ENCODE peak calls at places on chromosomes 6 and 20, in eight cellular contexts. One of them, this sample, is unnamed.
A peak's percentile ranks its signal among the peaks of the same experiment; 100 is the strongest.

GRCh38 chr6:35426074-35426473 is 26.1 kb upstream of the FANCE start:
- DNase-seq in upper lobe of left lung: peak; percentile 29
- DNase-seq in ovary: no peak
- DNase-seq in NB4: peak; percentile 65
- DNase-seq in A549: no peak
- DNase-seq in breast epithelium: no peak
- DNase-seq in gastrocnemius medialis: peak; percentile 25
- DNase-seq in HCT116: no peak
- DNase-seq in this sample: no peak

GRCh38 chr20:1427457-1428054 is 34.7 kb upstream of the FKBP1A start:
- DNase-seq in upper lobe of left lung: no peak
- DNase-seq in ovary: no peak
- DNase-seq in NB4: peak; percentile 31
- DNase-seq in A549: no peak
- DNase-seq in breast epithelium: no peak
- DNase-seq in gastrocnemius medialis: no peak
- DNase-seq in HCT116: no peak
- DNase-seq in this sample: no peak

GRCh38 chr6:18269717-18270116 is 5.4 kb upstream of the DEK start:
- DNase-seq in upper lobe of left lung: no peak
- DNase-seq in ovary: no peak
- DNase-seq in NB4: no peak
- DNase-seq in A549: no peak
- DNase-seq in breast epithelium: no peak
- DNase-seq in gastrocnemius medialis: no peak
- DNase-seq in HCT116: no peak
- DNase-seq in this sample: no peak

GRCh38 chr6:3616565-3617176 is 134.8 kb downstream of the PXDC1 start:
- DNase-seq in upper lobe of left lung: no peak
- DNase-seq in ovary: no peak
- DNase-seq in NB4: no peak
- DNase-seq in A549: no peak
- DNase-seq in breast epithelium: no peak
- DNase-seq in gastrocnemius medialis: no peak
- DNase-seq in HCT116: no peak
- DNase-seq in this sample: no peak

GRCh38 chr20:63344151-63344470 is 17.0 kb downstream of the CHRNA4 start:
- DNase-seq in upper lobe of left lung: no peak
- DNase-seq in ovary: no peak
- DNase-seq in NB4: no peak
- DNase-seq in A549: no peak
- DNase-seq in breast epithelium: no peak
- DNase-seq in gastrocnemius medialis: no peak
- DNase-seq in HCT116: no peak
- DNase-seq in this sample: no peak

GRCh38 chr6:82365011-82365751 is 1.6 kb downstream of the TPBG start:
- DNase-seq in upper lobe of left lung: peak; percentile 88
- DNase-seq in ovary: peak; percentile 17
- DNase-seq in NB4: no peak
- DNase-seq in A549: peak; percentile 53
- DNase-seq in breast epithelium: no peak
- DNase-seq in gastrocnemius medialis: no peak
- DNase-seq in HCT116: peak; percentile 24
- DNase-seq in this sample: no peak

GRCh38 chr6:106508836-106509235 is 120.5 kb downstream of the RTN4IP1 start:
- DNase-seq in upper lobe of left lung: no peak
- DNase-seq in ovary: no peak
- DNase-seq in NB4: no peak
- DNase-seq in A549: no peak
- DNase-seq in breast epithelium: no peak
- DNase-seq in gastrocnemius medialis: no peak
- DNase-seq in HCT116: no peak
- DNase-seq in this sample: no peak

GRCh38 chr20:31711416-31712111 is 11.1 kb downstream of the BCL2L1 start:
- DNase-seq in upper lobe of left lung: no peak
- DNase-seq in ovary: no peak
- DNase-seq in NB4: no peak
- DNase-seq in A549: no peak
- DNase-seq in breast epithelium: no peak
- DNase-seq in gastrocnemius medialis: no peak
- DNase-seq in HCT116: no peak
- DNase-seq in this sample: no peak

GRCh38 chr6:42392871-42393270 is 58.9 kb downstream of the TRERF1 start:
- DNase-seq in upper lobe of left lung: no peak
- DNase-seq in ovary: no peak
- DNase-seq in NB4: no peak
- DNase-seq in A549: no peak
- DNase-seq in breast epithelium: no peak
- DNase-seq in gastrocnemius medialis: no peak
- DNase-seq in HCT116: no peak
- DNase-seq in this sample: no peak

GRCh38 chr6:18395851-18396187 is 8.7 kb downstream of the RNF144B start:
- DNase-seq in upper lobe of left lung: no peak
- DNase-seq in ovary: no peak
- DNase-seq in NB4: no peak
- DNase-seq in A549: no peak
- DNase-seq in breast epithelium: no peak
- DNase-seq in gastrocnemius medialis: no peak
- DNase-seq in HCT116: no peak
- DNase-seq in this sample: no peak

GRCh38 chr6:157966990-157967389 is 14.7 kb upstream of the SYNJ2 start:
- DNase-seq in upper lobe of left lung: no peak
- DNase-seq in ovary: no peak
- DNase-seq in NB4: no peak
- DNase-seq in A549: no peak
- DNase-seq in breast epithelium: peak; percentile 69
- DNase-seq in gastrocnemius medialis: no peak
- DNase-seq in HCT116: no peak
- DNase-seq in this sample: no peak

GRCh38 chr6:8237668-8238067 is 135.3 kb upstream of the EEF1E1 start:
- DNase-seq in upper lobe of left lung: no peak
- DNase-seq in ovary: no peak
- DNase-seq in NB4: no peak
- DNase-seq in A549: no peak
- DNase-seq in breast epithelium: no peak
- DNase-seq in gastrocnemius medialis: no peak
- DNase-seq in HCT116: no peak
- DNase-seq in this sample: no peak

GRCh38 chr20:12640255-12640654 is 368.5 kb upstream of the SPTLC3 start:
- DNase-seq in upper lobe of left lung: no peak
- DNase-seq in ovary: no peak
- DNase-seq in NB4: no peak
- DNase-seq in A549: no peak
- DNase-seq in breast epithelium: no peak
- DNase-seq in gastrocnemius medialis: no peak
- DNase-seq in HCT116: no peak
- DNase-seq in this sample: no peak

GRCh38 chr20:13865825-13866351 is 81.1 kb downstream of the NDUFAF5 start:
- DNase-seq in upper lobe of left lung: no peak
- DNase-seq in ovary: no peak
- DNase-seq in NB4: peak; percentile 39
- DNase-seq in A549: no peak
- DNase-seq in breast epithelium: no peak
- DNase-seq in gastrocnemius medialis: no peak
- DNase-seq in HCT116: no peak
- DNase-seq in this sample: no peak

GRCh38 chr6:42292002-42292735 is 74.5 kb upstream of the MRPS10 start:
- DNase-seq in upper lobe of left lung: no peak
- DNase-seq in ovary: no peak
- DNase-seq in NB4: no peak
- DNase-seq in A549: peak; percentile 63
- DNase-seq in breast epithelium: no peak
- DNase-seq in gastrocnemius medialis: no peak
- DNase-seq in HCT116: peak; percentile 55
- DNase-seq in this sample: no peak

GRCh38 chr6:24547243-24547642 is 52.5 kb downstream of the ALDH5A1 start:
- DNase-seq in upper lobe of left lung: no peak
- DNase-seq in ovary: no peak
- DNase-seq in NB4: peak; percentile 26
- DNase-seq in A549: no peak
- DNase-seq in breast epithelium: no peak
- DNase-seq in gastrocnemius medialis: no peak
- DNase-seq in HCT116: no peak
- DNase-seq in this sample: no peak

GRCh38 chr6:7684076-7684475 is 41.8 kb upstream of the BMP6 start:
- DNase-seq in upper lobe of left lung: no peak
- DNase-seq in ovary: no peak
- DNase-seq in NB4: peak; percentile 40
- DNase-seq in A549: no peak
- DNase-seq in breast epithelium: no peak
- DNase-seq in gastrocnemius medialis: no peak
- DNase-seq in HCT116: no peak
- DNase-seq in this sample: no peak

GRCh38 chr6:108168501-108168979 is 2.7 kb downstream of the NR2E1 start:
- DNase-seq in upper lobe of left lung: peak; percentile 89
- DNase-seq in ovary: no peak
- DNase-seq in NB4: peak; percentile 56
- DNase-seq in A549: no peak
- DNase-seq in breast epithelium: no peak
- DNase-seq in gastrocnemius medialis: no peak
- DNase-seq in HCT116: no peak
- DNase-seq in this sample: no peak

GRCh38 chr20:41340327-41341055 is at the start of gene LPIN3:
- DNase-seq in upper lobe of left lung: peak; percentile 96
- DNase-seq in ovary: peak; percentile 89
- DNase-seq in NB4: peak; percentile 21
- DNase-seq in A549: peak; percentile 91
- DNase-seq in breast epithelium: peak; percentile 95
- DNase-seq in gastrocnemius medialis: peak; percentile 75
- DNase-seq in HCT116: peak; percentile 84
- DNase-seq in this sample: peak; percentile 98

DNA sequence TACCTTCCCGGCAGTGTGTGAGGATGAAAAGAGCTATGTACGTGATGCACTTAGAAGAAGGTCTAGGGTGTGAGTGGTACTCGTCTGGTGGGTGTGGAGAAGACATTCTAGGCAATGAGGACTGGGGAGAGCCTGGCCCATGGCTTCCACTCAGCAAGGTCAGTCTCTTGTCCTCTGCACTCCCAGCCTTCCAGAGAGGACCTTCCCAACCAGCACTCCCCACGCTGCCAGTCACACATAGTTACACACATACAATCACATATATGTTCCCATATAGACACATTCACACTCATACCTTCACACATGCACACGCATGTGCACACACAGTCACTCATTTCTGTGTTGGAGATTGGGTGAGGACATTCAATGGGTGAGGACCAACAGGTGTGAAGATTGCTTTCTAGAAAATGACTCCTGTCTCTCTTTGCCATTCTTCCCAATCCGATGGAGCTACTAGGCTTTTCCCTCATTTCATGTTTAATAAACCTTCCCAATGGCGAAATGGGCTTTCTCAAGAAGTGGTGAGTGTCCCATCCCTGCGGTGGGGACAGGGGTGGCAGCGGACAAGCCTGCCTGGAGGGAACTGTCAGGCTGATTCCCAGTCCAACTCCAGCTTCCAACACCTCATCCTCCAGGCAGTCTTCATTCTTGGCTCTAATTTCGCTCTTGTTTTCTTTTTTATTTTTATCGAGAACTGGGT is 30.4 kb downstream of the SRSF3 start:
- DNase-seq in upper lobe of left lung: no peak
- DNase-seq in ovary: peak; percentile 16
- DNase-seq in NB4: no peak
- DNase-seq in A549: no peak
- DNase-seq in breast epithelium: no peak
- DNase-seq in gastrocnemius medialis: no peak
- DNase-seq in HCT116: no peak
- DNase-seq in this sample: no peak
- H3K4me3 ChIP-seq in upper lobe of left lung: no peak overlapping the region
- H3K4me3 ChIP-seq in ovary: no peak overlapping the region
- H3K4me3 ChIP-seq in NB4: no peak overlapping the region
- H3K4me3 ChIP-seq in A549: no peak overlapping the region
- H3K4me3 ChIP-seq in breast epithelium: no peak overlapping the region
- H3K4me3 ChIP-seq in gastrocnemius medialis: no peak overlapping the region
- H3K4me3 ChIP-seq in HCT116: no peak overlapping the region
- H3K4me3 ChIP-seq in this sample: no peak overlapping the region

DNA sequence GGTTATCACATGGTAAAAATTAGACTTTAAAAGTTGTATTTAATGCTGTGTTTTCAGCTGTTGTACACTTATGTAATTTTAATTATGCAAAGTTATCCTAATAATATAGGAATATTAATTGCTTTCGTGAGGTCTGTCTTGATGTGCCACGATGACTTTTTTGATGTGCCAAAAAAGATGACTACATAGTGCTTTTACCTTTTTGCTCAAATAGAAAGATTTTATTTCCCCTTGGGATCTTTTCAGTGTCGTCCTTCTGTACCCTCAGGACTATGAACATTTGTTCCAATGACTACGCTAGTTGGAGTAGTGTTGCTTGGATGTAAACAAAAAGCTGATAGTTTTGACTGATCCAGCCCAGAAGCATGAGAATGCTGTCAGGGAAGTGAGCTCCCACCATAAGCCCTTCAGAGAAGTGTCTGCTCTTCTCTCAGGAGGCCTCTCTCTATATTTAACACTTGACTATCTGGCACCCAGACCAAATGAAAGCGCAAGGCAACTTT is 1.2 kb upstream of the CD164 start:
- DNase-seq in upper lobe of left lung: no peak
- DNase-seq in ovary: no peak
- DNase-seq in NB4: peak; percentile 28
- DNase-seq in A549: no peak
- DNase-seq in breast epithelium: no peak
- DNase-seq in gastrocnemius medialis: no peak
- DNase-seq in HCT116: no peak
- DNase-seq in this sample: no peak
- TF ChIP-seq CTCF in upper lobe of left lung: no peak
- TF ChIP-seq CTCF in ovary: no peak
- TF ChIP-seq CTCF in NB4: no peak
- TF ChIP-seq CTCF in A549: no peak
- TF ChIP-seq CTCF in breast epithelium: no peak
- TF ChIP-seq CTCF in gastrocnemius medialis: no peak
- TF ChIP-seq CTCF in HCT116: no peak
- TF ChIP-seq CTCF in this sample: no peak

GRCh38 chr6:133957780-133958242 is 4.8 kb downstream of the TBPL1 start:
- DNase-seq in upper lobe of left lung: no peak
- DNase-seq in ovary: no peak
- DNase-seq in NB4: no peak
- DNase-seq in A549: no peak
- DNase-seq in breast epithelium: no peak
- DNase-seq in gastrocnemius medialis: no peak
- DNase-seq in HCT116: no peak
- DNase-seq in this sample: no peak
- TF ChIP-seq POLR2A in upper lobe of left lung: no peak
- TF ChIP-seq POLR2A in ovary: no peak
- TF ChIP-seq POLR2A in NB4: no peak
- TF ChIP-seq POLR2A in A549: no peak
- TF ChIP-seq POLR2A in breast epithelium: no peak
- TF ChIP-seq POLR2A in gastrocnemius medialis: no peak
- TF ChIP-seq POLR2A in HCT116: no peak
- TF ChIP-seq POLR2A in this sample: no peak

GRCh38 chr6:43768983-43769525 is 957 bp upstream of the VEGFA start:
- DNase-seq in upper lobe of left lung: peak; percentile 65
- DNase-seq in ovary: peak; percentile 83
- DNase-seq in NB4: peak; percentile 30
- DNase-seq in A549: no peak
- DNase-seq in breast epithelium: peak; percentile 51
- DNase-seq in gastrocnemius medialis: peak; percentile 49
- DNase-seq in HCT116: no peak
- DNase-seq in this sample: no peak
- H3K4me3 ChIP-seq in upper lobe of left lung: peak overlapping the region; percentile 77
- H3K4me3 ChIP-seq in ovary: peak overlapping the region; percentile 78
- H3K4me3 ChIP-seq in NB4: no peak overlapping the region
- H3K4me3 ChIP-seq in A549: no peak overlapping the region
- H3K4me3 ChIP-seq in breast epithelium: peak overlapping the region; percentile 76
- H3K4me3 ChIP-seq in gastrocnemius medialis: no peak overlapping the region
- H3K4me3 ChIP-seq in HCT116: no peak overlapping the region
- H3K4me3 ChIP-seq in this sample: no peak overlapping the region